ENCODE peak calls at places on chromosomes 13 and 19, in five cellular contexts. One of them, this sample, is unnamed.

GRCh38 chr19:42529248-42529764 is 1.0 kb upstream of the CEACAM1 start:
- DNase-seq in heart left ventricle: peak
- DNase-seq in HFF-Myc: peak
- DNase-seq in breast epithelium: peak
- DNase-seq in nephron progenitor cell: peak
- DNase-seq in this sample: peak

GRCh38 chr19:10173527-10173926 is 21.2 kb downstream of the DNMT1 start:
- DNase-seq in HFF-Myc: no peak
- DNase-seq in breast epithelium: no peak
- DNase-seq in nephron progenitor cell: no peak
- DNase-seq in heart left ventricle: no peak
- DNase-seq in this sample: peak

GRCh38 chr13:34863360-34864135 is 78.5 kb upstream of the NBEA start:
- DNase-seq in breast epithelium: no peak
- DNase-seq in HFF-Myc: peak
- DNase-seq in nephron progenitor cell: no peak
- DNase-seq in heart left ventricle: no peak
- DNase-seq in this sample: peak

GRCh38 chr19:33171222-33171795 is 22.8 kb upstream of the LRP3 start:
- DNase-seq in nephron progenitor cell: no peak
- DNase-seq in HFF-Myc: no peak
- DNase-seq in breast epithelium: no peak
- DNase-seq in heart left ventricle: no peak
- DNase-seq in this sample: no peak

GRCh38 chr19:15885167-15885566 is 12.7 kb downstream of the CYP4F2 start:
- DNase-seq in breast epithelium: no peak
- DNase-seq in nephron progenitor cell: no peak
- DNase-seq in heart left ventricle: no peak
- DNase-seq in HFF-Myc: no peak
- DNase-seq in this sample: no peak

GRCh38 chr19:50008532-50008931 is 16.6 kb downstream of the VRK3 start:
- DNase-seq in nephron progenitor cell: peak
- DNase-seq in heart left ventricle: no peak
- DNase-seq in breast epithelium: no peak
- DNase-seq in HFF-Myc: no peak
- DNase-seq in this sample: peak

GRCh38 chr13:82458169-82458568 is 1424.1 kb downstream of the SLITRK1 start:
- DNase-seq in nephron progenitor cell: no peak
- DNase-seq in HFF-Myc: no peak
- DNase-seq in heart left ventricle: no peak
- DNase-seq in breast epithelium: no peak
- DNase-seq in this sample: no peak

GRCh38 chr13:50668882-50669281 is 174.6 kb downstream of the DLEU7 start:
- DNase-seq in heart left ventricle: no peak
- DNase-seq in breast epithelium: no peak
- DNase-seq in HFF-Myc: no peak
- DNase-seq in nephron progenitor cell: no peak
- DNase-seq in this sample: no peak

GRCh38 chr19:43447655-43448054 is 17.8 kb downstream of the LYPD3 start:
- DNase-seq in heart left ventricle: no peak
- DNase-seq in HFF-Myc: no peak
- DNase-seq in breast epithelium: no peak
- DNase-seq in nephron progenitor cell: no peak
- DNase-seq in this sample: no peak

GRCh38 chr13:111893607-111894443 is 173.1 kb upstream of the SOX1 start:
- DNase-seq in heart left ventricle: no peak
- DNase-seq in nephron progenitor cell: peak
- DNase-seq in HFF-Myc: no peak
- DNase-seq in breast epithelium: peak
- DNase-seq in this sample: no peak

GRCh38 chr19:48635966-48636858 is 967 bp downstream of the DBP start:
- DNase-seq in breast epithelium: no peak
- DNase-seq in HFF-Myc: no peak
- DNase-seq in heart left ventricle: peak
- DNase-seq in nephron progenitor cell: no peak
- DNase-seq in this sample: peak

GRCh38 chr19:3270908-3271307 is 46.4 kb downstream of the CELF5 start:
- DNase-seq in heart left ventricle: no peak
- DNase-seq in nephron progenitor cell: no peak
- DNase-seq in HFF-Myc: peak
- DNase-seq in breast epithelium: no peak
- DNase-seq in this sample: peak

GRCh38 chr19:7596191-7596937 is 701 bp downstream of the CAMSAP3 start:
- DNase-seq in breast epithelium: no peak
- DNase-seq in nephron progenitor cell: peak
- DNase-seq in HFF-Myc: no peak
- DNase-seq in heart left ventricle: no peak
- DNase-seq in this sample: no peak

GRCh38 chr13:33106656-33107402 is 90.6 kb downstream of the KL start:
- DNase-seq in nephron progenitor cell: no peak
- DNase-seq in heart left ventricle: no peak
- DNase-seq in breast epithelium: no peak
- DNase-seq in HFF-Myc: no peak
- DNase-seq in this sample: no peak

GRCh38 chr19:7748756-7749155 is 1.4 kb upstream of the CD209 start:
- DNase-seq in breast epithelium: peak
- DNase-seq in HFF-Myc: no peak
- DNase-seq in nephron progenitor cell: no peak
- DNase-seq in heart left ventricle: no peak
- DNase-seq in this sample: peak

GRCh38 chr19:29006057-29006735 is 206.8 kb downstream of the UQCRFS1 start:
- DNase-seq in breast epithelium: no peak
- DNase-seq in HFF-Myc: no peak
- DNase-seq in heart left ventricle: no peak
- DNase-seq in nephron progenitor cell: no peak
- DNase-seq in this sample: no peak

GRCh38 chr13:70253834-70254233 is 145.6 kb upstream of the KLHL1 start:
- DNase-seq in breast epithelium: no peak
- DNase-seq in HFF-Myc: no peak
- DNase-seq in heart left ventricle: no peak
- DNase-seq in nephron progenitor cell: no peak
- DNase-seq in this sample: no peak

GRCh38 chr13:65882810-65883209 is 1347.3 kb downstream of the PCDH9 start:
- DNase-seq in breast epithelium: no peak
- DNase-seq in heart left ventricle: no peak
- DNase-seq in HFF-Myc: no peak
- DNase-seq in nephron progenitor cell: no peak
- DNase-seq in this sample: no peak

GRCh38 chr13:42214445-42214844 is 57.5 kb upstream of the AKAP11 start:
- DNase-seq in nephron progenitor cell: no peak
- DNase-seq in heart left ventricle: no peak
- DNase-seq in breast epithelium: no peak
- DNase-seq in HFF-Myc: no peak
- DNase-seq in this sample: no peak

GRCh38 chr13:95573226-95573625 is 20.7 kb downstream of the CLDN10 start:
- DNase-seq in nephron progenitor cell: no peak
- DNase-seq in heart left ventricle: no peak
- DNase-seq in HFF-Myc: no peak
- DNase-seq in breast epithelium: no peak
- DNase-seq in this sample: no peak

GRCh38 chr19:24141612-24142011 is 54.6 kb downstream of the ZNF254 start:
- DNase-seq in breast epithelium: no peak
- DNase-seq in heart left ventricle: no peak
- DNase-seq in HFF-Myc: no peak
- DNase-seq in nephron progenitor cell: no peak
- DNase-seq in this sample: no peak

GRCh38 chr19:16031872-16032200 is 44.5 kb upstream of the TPM4 start:
- DNase-seq in nephron progenitor cell: no peak
- DNase-seq in breast epithelium: no peak
- DNase-seq in heart left ventricle: no peak
- DNase-seq in HFF-Myc: no peak
- DNase-seq in this sample: no peak

GRCh38 chr13:27920677-27921420 is 1.0 kb downstream of the PDX1 start:
- DNase-seq in breast epithelium: no peak
- DNase-seq in heart left ventricle: no peak
- DNase-seq in HFF-Myc: no peak
- DNase-seq in nephron progenitor cell: peak
- DNase-seq in this sample: peak

GRCh38 chr13:77207943-77208342 is 119.0 kb downstream of the MYCBP2 start:
- DNase-seq in heart left ventricle: no peak
- DNase-seq in nephron progenitor cell: no peak
- DNase-seq in breast epithelium: no peak
- DNase-seq in HFF-Myc: peak
- DNase-seq in this sample: no peak

GRCh38 chr19:43148233-43148632 is 38.1 kb downstream of the PSG5 start:
- DNase-seq in HFF-Myc: peak
- DNase-seq in breast epithelium: no peak
- DNase-seq in heart left ventricle: no peak
- DNase-seq in nephron progenitor cell: no peak
- DNase-seq in this sample: no peak

GRCh38 chr19:56671613-56671994 is at the start of gene ZNF835:
- DNase-seq in HFF-Myc: no peak
- DNase-seq in nephron progenitor cell: no peak
- DNase-seq in heart left ventricle: peak
- DNase-seq in breast epithelium: peak
- DNase-seq in this sample: no peak

GRCh38 chr13:24668955-24669354 is 11.3 kb upstream of the ATP12A start:
- DNase-seq in HFF-Myc: no peak
- DNase-seq in nephron progenitor cell: no peak
- DNase-seq in breast epithelium: no peak
- DNase-seq in heart left ventricle: no peak
- DNase-seq in this sample: no peak

GRCh38 chr13:24670174-24670573 is 10.0 kb upstream of the ATP12A start:
- DNase-seq in heart left ventricle: no peak
- DNase-seq in nephron progenitor cell: no peak
- DNase-seq in breast epithelium: no peak
- DNase-seq in HFF-Myc: no peak
- DNase-seq in this sample: no peak

GRCh38 chr13:24670927-24671326 is 9.3 kb upstream of the ATP12A start:
- DNase-seq in nephron progenitor cell: peak
- DNase-seq in heart left ventricle: no peak
- DNase-seq in HFF-Myc: no peak
- DNase-seq in breast epithelium: no peak
- DNase-seq in this sample: peak

GRCh38 chr13:24672141-24673132 is 7.8 kb upstream of the ATP12A start:
- DNase-seq in HFF-Myc: no peak
- DNase-seq in breast epithelium: no peak
- DNase-seq in heart left ventricle: no peak
- DNase-seq in nephron progenitor cell: peak
- DNase-seq in this sample: no peak

GRCh38 chr13:24671367-24672117 is 8.7 kb upstream of the ATP12A start:
- DNase-seq in breast epithelium: no peak
- DNase-seq in HFF-Myc: peak
- DNase-seq in heart left ventricle: no peak
- DNase-seq in nephron progenitor cell: no peak
- DNase-seq in this sample: peak
- TF ChIP-seq CTCF in breast epithelium: peak
- TF ChIP-seq CTCF in HFF-Myc: peak
- TF ChIP-seq CTCF in heart left ventricle: peak
- TF ChIP-seq CTCF in nephron progenitor cell: peak
- TF ChIP-seq CTCF in this sample: peak

DNA sequence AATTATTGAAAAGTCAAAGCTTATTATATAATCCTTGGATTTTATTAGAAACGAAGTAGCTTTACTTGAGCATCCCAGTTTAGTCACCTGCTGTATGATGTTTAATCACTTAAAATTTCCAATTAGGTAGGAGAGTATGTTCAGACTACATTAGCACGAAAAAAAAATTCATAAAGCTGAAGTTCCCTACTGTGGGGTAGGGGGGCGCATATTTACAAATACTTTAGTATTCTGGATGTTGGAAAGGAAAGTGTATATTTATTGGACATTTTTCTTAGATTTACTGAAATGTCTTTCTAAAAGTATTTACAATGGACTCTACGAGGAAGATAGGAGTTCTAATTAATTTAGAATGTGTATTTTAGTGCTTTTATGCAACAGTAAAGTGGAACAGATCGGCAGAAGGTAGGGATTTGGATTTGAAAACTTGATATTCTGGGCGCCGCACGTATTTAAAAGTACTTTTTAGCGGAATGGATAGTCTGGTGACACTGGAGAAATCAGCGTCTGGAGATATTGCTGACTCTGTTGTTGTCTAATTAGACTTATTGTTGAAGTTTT is 1.9 kb downstream of the CDK8 start:
- DNase-seq in breast epithelium: no peak
- DNase-seq in nephron progenitor cell: no peak
- DNase-seq in heart left ventricle: no peak
- DNase-seq in HFF-Myc: no peak
- DNase-seq in this sample: peak
- TF ChIP-seq CTCF in breast epithelium: no peak
- TF ChIP-seq CTCF in nephron progenitor cell: peak
- TF ChIP-seq CTCF in heart left ventricle: peak
- TF ChIP-seq CTCF in HFF-Myc: peak
- TF ChIP-seq CTCF in this sample: peak

DNA sequence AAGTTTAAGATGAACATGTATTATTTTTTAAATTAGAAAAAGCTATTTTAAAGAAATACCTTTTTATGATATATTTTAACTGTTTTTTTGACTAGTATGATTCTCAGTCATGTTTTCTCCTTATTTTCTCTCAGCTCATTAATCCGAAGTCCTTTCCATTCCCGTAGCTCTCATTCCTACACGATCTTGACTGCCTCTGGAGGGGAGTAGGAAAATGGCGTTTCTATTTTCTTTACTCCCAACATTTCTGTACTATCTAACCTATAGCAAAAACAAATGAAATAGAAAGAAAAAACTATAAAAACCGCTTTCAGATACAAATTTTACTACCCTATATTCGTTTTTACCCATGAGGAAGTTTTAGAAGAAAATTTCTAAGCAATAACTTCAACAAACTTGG is 343.8 kb downstream of the RBM26 start:
- DNase-seq in HFF-Myc: no peak
- DNase-seq in nephron progenitor cell: no peak
- DNase-seq in heart left ventricle: no peak
- DNase-seq in breast epithelium: no peak
- DNase-seq in this sample: no peak
- TF ChIP-seq CTCF in HFF-Myc: no peak
- TF ChIP-seq CTCF in nephron progenitor cell: no peak
- TF ChIP-seq CTCF in heart left ventricle: no peak
- TF ChIP-seq CTCF in breast epithelium: no peak
- TF ChIP-seq CTCF in this sample: no peak

GRCh38 chr19:36214388-36215275 is at the start of the genes ZNF146 and ZNF565:
- DNase-seq in heart left ventricle: peak
- DNase-seq in nephron progenitor cell: peak
- DNase-seq in breast epithelium: peak
- DNase-seq in HFF-Myc: peak
- DNase-seq in this sample: peak
- TF ChIP-seq CTCF in heart left ventricle: no peak
- TF ChIP-seq CTCF in nephron progenitor cell: no peak
- TF ChIP-seq CTCF in breast epithelium: peak
- TF ChIP-seq CTCF in HFF-Myc: no peak
- TF ChIP-seq CTCF in this sample: no peak

GRCh38 chr19:45677351-45678230 is 9.6 kb downstream of the GIPR start:
- DNase-seq in breast epithelium: peak
- DNase-seq in nephron progenitor cell: peak
- DNase-seq in HFF-Myc: no peak
- DNase-seq in heart left ventricle: peak
- DNase-seq in this sample: peak
- TF ChIP-seq CTCF in breast epithelium: no peak
- TF ChIP-seq CTCF in nephron progenitor cell: no peak
- TF ChIP-seq CTCF in HFF-Myc: no peak
- TF ChIP-seq CTCF in heart left ventricle: no peak
- TF ChIP-seq CTCF in this sample: no peak

GRCh38 chr13:52845766-52846566 is 2.5 kb downstream of the PCDH8 start:
- DNase-seq in nephron progenitor cell: peak
- DNase-seq in heart left ventricle: no peak
- DNase-seq in breast epithelium: no peak
- DNase-seq in HFF-Myc: no peak
- DNase-seq in this sample: peak
- TF ChIP-seq CTCF in nephron progenitor cell: peak
- TF ChIP-seq CTCF in heart left ventricle: peak
- TF ChIP-seq CTCF in breast epithelium: no peak
- TF ChIP-seq CTCF in HFF-Myc: peak
- TF ChIP-seq CTCF in this sample: no peak